ENCODE peak calls at places on chromosomes 7 and 10, in five cellular contexts. U is spleen, G is upper lobe of right lung, B is GM23338, O is stomach. P is an unnamed sample.
A peak's percentile ranks its signal among the peaks of the same experiment; 100 is the strongest.

GRCh38 chr10:99612167-99612831 is 7.9 kb downstream of the SLC25A28 start:
- DNase-seq in U (no peak), G (no peak), B (peak; percentile 82), O (no peak), P (no peak)

GRCh38 chr7:105106473-105106872 is 92.5 kb downstream of the KMT2E start:
- DNase-seq in U (no peak), G (no peak), B (no peak), O (no peak), P (no peak)

GRCh38 chr10:120651000-120651399 is 194.0 kb downstream of the PLPP4 start:
- DNase-seq in U (no peak), G (no peak), B (no peak), O (no peak), P (no peak)

GRCh38 chr10:96718304-96718990 is 1.9 kb downstream of the PIK3AP1 start:
- DNase-seq in U (no peak), G (no peak), B (no peak), O (no peak), P (no peak)

GRCh38 chr7:111215550-111215949 is 124.6 kb downstream of the LRRN3 start:
- DNase-seq in U (no peak), G (no peak), B (no peak), O (no peak), P (no peak)

GRCh38 chr7:79823246-79823951 is 311.2 kb upstream of the GNAI1 start:
- DNase-seq in U (no peak), G (no peak), B (no peak), O (no peak), P (no peak)

GRCh38 chr7:46972205-46972604 is 609.7 kb downstream of the TNS3 start:
- DNase-seq in U (no peak), G (no peak), B (peak; percentile 1), O (no peak), P (no peak)

GRCh38 chr10:14486777-14487510 is 156.2 kb upstream of the FRMD4A start:
- DNase-seq in U (no peak), G (no peak), B (peak; percentile 32), O (no peak), P (no peak)

GRCh38 chr10:129023057-129023456 is 444.0 kb upstream of the MGMT start:
- DNase-seq in U (no peak), G (no peak), B (peak; percentile 29), O (no peak), P (no peak)

GRCh38 chr7:98651760-98652159 is 34.7 kb downstream of the NPTX2 start:
- DNase-seq in U (peak; percentile 64), G (no peak), B (no peak), O (no peak), P (no peak)

GRCh38 chr7:134920026-134920758 is 66.1 kb upstream of the AGBL3 start:
- DNase-seq in U (no peak), G (no peak), B (no peak), O (no peak), P (no peak)

GRCh38 chr7:151570366-151570915 is 50.7 kb upstream of the RHEB start:
- DNase-seq in U (no peak), G (no peak), B (no peak), O (no peak), P (no peak)

GRCh38 chr10:5073659-5074058 is 20.6 kb upstream of the AKR1C3 start:
- DNase-seq in U (no peak), G (no peak), B (no peak), O (no peak), P (no peak)

GRCh38 chr7:123944395-123944794 is 19.4 kb downstream of the SPAM1 start:
- DNase-seq in U (no peak), G (no peak), B (no peak), O (no peak), P (no peak)

GRCh38 chr7:134552105-134552504 is 3.2 kb downstream of the AKR1B15 start:
- DNase-seq in U (no peak), G (no peak), B (peak; percentile 70), O (peak; percentile 45), P (no peak)

GRCh38 chr10:118930614-118931013 is 98.9 kb upstream of the NANOS1 start:
- DNase-seq in U (no peak), G (no peak), B (no peak), O (no peak), P (no peak)

GRCh38 chr7:127486654-127487053 is 94.1 kb upstream of the ZNF800 start:
- DNase-seq in U (no peak), G (no peak), B (peak; percentile 47), O (no peak), P (no peak)

GRCh38 chr10:43854042-43854441 is 205.4 kb upstream of the ZNF32 start:
- DNase-seq in U (no peak), G (no peak), B (no peak), O (no peak), P (no peak)

GRCh38 chr7:32074787-32075570 is 4.8 kb upstream of the PDE1C start:
- DNase-seq in U (no peak), G (no peak), B (no peak), O (no peak), P (peak; percentile 90)

GRCh38 chr10:92800122-92800521 is 48.2 kb upstream of the EXOC6 start:
- DNase-seq in U (no peak), G (no peak), B (no peak), O (no peak), P (no peak)

GRCh38 chr10:124701435-124701834 is 42.7 kb downstream of the FAM53B start:
- DNase-seq in U (peak; percentile 91), G (peak; percentile 87), B (no peak), O (peak; percentile 88), P (no peak)

GRCh38 chr10:132101529-132101928 is 35.8 kb downstream of the JAKMIP3 start:
- DNase-seq in U (no peak), G (no peak), B (no peak), O (peak; percentile 17), P (peak; percentile 40)

GRCh38 chr7:39720586-39720985 is 97.2 kb downstream of the RALA start:
- DNase-seq in U (no peak), G (no peak), B (peak; percentile 73), O (peak; percentile 56), P (no peak)

GRCh38 chr10:53387546-53387945 is 615.0 kb upstream of the MBL2 start:
- DNase-seq in U (no peak), G (no peak), B (no peak), O (no peak), P (no peak)

GRCh38 chr7:73715648-73716317 is 3.7 kb downstream of the STX1A start:
- DNase-seq in U (no peak), G (no peak), B (no peak), O (peak; percentile 52), P (no peak)

GRCh38 chr7:139748373-139748765 is 29.4 kb downstream of the HIPK2 start:
- DNase-seq in U (no peak), G (no peak), B (no peak), O (no peak), P (no peak)

GRCh38 chr7:146119016-146119415 is 2.4 kb downstream of the CNTNAP2 start:
- DNase-seq in U (no peak), G (no peak), B (no peak), O (no peak), P (no peak)

GRCh38 chr10:15745748-15746147 is 26.0 kb upstream of the ITGA8 start:
- DNase-seq in U (no peak), G (no peak), B (no peak), O (no peak), P (no peak)

GRCh38 chr7:157438121-157439025 is 101.6 kb downstream of the DNAJB6 start:
- DNase-seq in U (peak; percentile 47), G (peak; percentile 39), B (no peak), O (no peak), P (no peak)

GRCh38 chr7:93980744-93981479 is 23.2 kb downstream of the BET1 start:
- DNase-seq in U (no peak), G (no peak), B (no peak), O (no peak), P (no peak)
- H3K27ac ChIP-seq in U (no peak overlapping the region), G (no peak overlapping the region), B (peak overlapping the region; percentile 85), O (no peak overlapping the region), P (no peak overlapping the region)

GRCh38 chr7:28986723-28987122 is 28.6 kb upstream of the TRIL start:
- DNase-seq in U (no peak), G (no peak), B (no peak), O (no peak), P (no peak)
- TF ChIP-seq CTCF in U (no peak), G (no peak), B (no peak), O (no peak), P (no peak)

GRCh38 chr7:29146082-29146706 is at the start of gene CPVL:
- DNase-seq in U (peak; percentile 84), G (peak; percentile 81), B (peak; percentile 76), O (peak; percentile 28), P (peak; percentile 52)

GRCh38 chr7:29145553-29146081 is 720 bp downstream of the CPVL start:
- DNase-seq in U (no peak), G (no peak), B (peak; percentile 32), O (no peak), P (no peak)

GRCh38 chr7:29147821-29148220 is 1.5 kb upstream of the CPVL start:
- DNase-seq in U (no peak), G (no peak), B (no peak), O (no peak), P (no peak)

GRCh38 chr7:29143698-29144203 is 2.6 kb downstream of the CPVL start:
- DNase-seq in U (no peak), G (no peak), B (no peak), O (no peak), P (no peak)

GRCh38 chr7:29146888-29147609 is 712 bp upstream of the CPVL start:
- DNase-seq in U (no peak), G (no peak), B (peak; percentile 43), O (peak; percentile 45), P (no peak)
- H3K4me3 ChIP-seq in U (peak overlapping the region; percentile 10), G (peak overlapping the region; percentile 48), B (peak overlapping the region; percentile 88), O (peak overlapping the region; percentile 51), P (peak overlapping the region; percentile 30)

GRCh38 chr10:78337016-78337415 is 303.4 kb downstream of the RPS24 start:
- DNase-seq in U (no peak), G (no peak), B (no peak), O (peak; percentile 23), P (no peak)

GRCh38 chr10:78338717-78339116 is 305.1 kb downstream of the RPS24 start:
- DNase-seq in U (no peak), G (no peak), B (no peak), O (no peak), P (no peak)

GRCh38 chr10:78336402-78336791 is 302.7 kb downstream of the RPS24 start:
- DNase-seq in U (no peak), G (no peak), B (no peak), O (peak; percentile 10), P (no peak)

GRCh38 chr10:78339251-78339650 is 305.6 kb downstream of the RPS24 start:
- DNase-seq in U (peak; percentile 16), G (no peak), B (no peak), O (peak; percentile 21), P (no peak)

DNA sequence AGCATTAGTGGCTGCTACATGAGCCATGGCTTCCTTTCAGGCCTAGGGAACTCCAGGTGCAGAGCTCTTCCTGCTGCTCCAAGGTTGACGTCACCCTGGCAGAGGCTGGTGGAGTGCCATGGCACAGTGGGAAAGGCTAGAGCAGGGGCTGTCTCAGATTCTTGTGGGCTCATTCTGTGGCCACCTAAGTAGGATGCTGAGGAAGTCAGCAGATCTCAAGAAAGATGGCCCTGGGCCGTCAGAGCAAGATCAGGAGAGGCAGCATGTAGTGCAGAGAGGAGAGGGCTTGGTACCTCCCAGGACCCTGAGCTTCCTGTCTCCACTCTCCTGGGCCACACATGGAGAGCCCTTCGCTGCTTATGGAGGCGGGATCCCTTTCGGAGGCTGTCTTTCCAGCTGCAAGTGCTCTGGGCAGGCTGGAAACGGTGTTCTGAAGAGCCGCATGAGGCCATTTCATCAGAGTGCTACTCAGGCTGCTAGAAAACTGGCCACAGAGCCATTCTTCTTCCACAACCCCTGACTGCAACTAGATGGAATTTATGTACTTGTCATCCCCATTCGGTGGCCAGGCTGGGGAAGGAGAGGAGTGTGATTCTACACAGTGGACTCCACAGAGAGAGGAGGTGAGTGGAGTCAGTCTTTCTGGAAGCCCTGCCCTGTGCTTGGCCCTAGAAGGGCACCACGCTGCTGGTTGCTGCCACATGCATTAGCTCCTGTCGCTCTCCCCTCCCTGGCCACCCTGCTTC is 304.2 kb downstream of the RPS24 start:
- DNase-seq in U (peak; percentile 41), G (no peak), B (no peak), O (peak; percentile 8), P (no peak)
- H3K27ac ChIP-seq in U (no peak overlapping the region), G (no peak overlapping the region), B (no peak overlapping the region), O (peak overlapping the region; percentile 44), P (no peak overlapping the region)